ENCODE peak calls at places on chromosomes 13 and 19, in eight cellular contexts. One of them, this sample, is unnamed.
A peak's percentile ranks its signal among the peaks of the same experiment; 100 is the strongest.

GRCh38 chr19:1585243-1585580 is 7.5 kb downstream of the MBD3 start:
- DNase-seq in stimulated activated CD4-positive, alpha-beta T cell treated with anti-CD3 and anti-CD28 coated beads, Interleukin-1b, Interleukin-23, amount 100 ng/mL, for 24 hours: no peak
- DNase-seq in GM12865: no peak
- DNase-seq in type B pancreatic cell: no peak
- DNase-seq in substantia nigra: no peak
- DNase-seq in putamen: no peak
- DNase-seq in transverse colon: no peak
- DNase-seq in stimulated activated naive CD8-positive, alpha-beta T cell treated with anti-CD3 and anti-CD28 coated beads, Interleukin-15, Interleukin-2, amounts not matched to agents 100 U/mL and 50 U/mL, for 24 hours: no peak
- DNase-seq in this sample: no peak

GRCh38 chr19:13738073-13738472 is 26.2 kb upstream of the MRI1 start:
- DNase-seq in transverse colon: no peak
- DNase-seq in stimulated activated naive CD8-positive, alpha-beta T cell treated with anti-CD3 and anti-CD28 coated beads, Interleukin-15, Interleukin-2, amounts not matched to agents 100 U/mL and 50 U/mL, for 24 hours: no peak
- DNase-seq in putamen: no peak
- DNase-seq in substantia nigra: no peak
- DNase-seq in type B pancreatic cell: no peak
- DNase-seq in GM12865: no peak
- DNase-seq in stimulated activated CD4-positive, alpha-beta T cell treated with anti-CD3 and anti-CD28 coated beads, Interleukin-1b, Interleukin-23, amount 100 ng/mL, for 24 hours: no peak
- DNase-seq in this sample: no peak

GRCh38 chr13:113915012-113915763 is 51.3 kb upstream of the GAS6 start:
- DNase-seq in stimulated activated naive CD8-positive, alpha-beta T cell treated with anti-CD3 and anti-CD28 coated beads, Interleukin-15, Interleukin-2, amounts not matched to agents 100 U/mL and 50 U/mL, for 24 hours: no peak
- DNase-seq in putamen: no peak
- DNase-seq in type B pancreatic cell: peak; percentile 49
- DNase-seq in transverse colon: no peak
- DNase-seq in stimulated activated CD4-positive, alpha-beta T cell treated with anti-CD3 and anti-CD28 coated beads, Interleukin-1b, Interleukin-23, amount 100 ng/mL, for 24 hours: no peak
- DNase-seq in substantia nigra: no peak
- DNase-seq in GM12865: no peak
- DNase-seq in this sample: peak; percentile 33

GRCh38 chr19:3176715-3177501 is 1.7 kb upstream of the S1PR4 start:
- DNase-seq in putamen: no peak
- DNase-seq in type B pancreatic cell: peak; percentile 68
- DNase-seq in GM12865: peak; percentile 64
- DNase-seq in transverse colon: peak; percentile 71
- DNase-seq in stimulated activated CD4-positive, alpha-beta T cell treated with anti-CD3 and anti-CD28 coated beads, Interleukin-1b, Interleukin-23, amount 100 ng/mL, for 24 hours: peak; percentile 64
- DNase-seq in substantia nigra: no peak
- DNase-seq in stimulated activated naive CD8-positive, alpha-beta T cell treated with anti-CD3 and anti-CD28 coated beads, Interleukin-15, Interleukin-2, amounts not matched to agents 100 U/mL and 50 U/mL, for 24 hours: peak; percentile 79
- DNase-seq in this sample: peak; percentile 32

GRCh38 chr13:60482012-60482411 is 85.0 kb downstream of the TDRD3 start:
- DNase-seq in stimulated activated naive CD8-positive, alpha-beta T cell treated with anti-CD3 and anti-CD28 coated beads, Interleukin-15, Interleukin-2, amounts not matched to agents 100 U/mL and 50 U/mL, for 24 hours: no peak
- DNase-seq in substantia nigra: no peak
- DNase-seq in transverse colon: no peak
- DNase-seq in type B pancreatic cell: no peak
- DNase-seq in GM12865: no peak
- DNase-seq in putamen: no peak
- DNase-seq in stimulated activated CD4-positive, alpha-beta T cell treated with anti-CD3 and anti-CD28 coated beads, Interleukin-1b, Interleukin-23, amount 100 ng/mL, for 24 hours: no peak
- DNase-seq in this sample: no peak

GRCh38 chr13:93364166-93364565 is 137.6 kb downstream of the GPC6 start:
- DNase-seq in GM12865: no peak
- DNase-seq in substantia nigra: no peak
- DNase-seq in stimulated activated CD4-positive, alpha-beta T cell treated with anti-CD3 and anti-CD28 coated beads, Interleukin-1b, Interleukin-23, amount 100 ng/mL, for 24 hours: no peak
- DNase-seq in putamen: no peak
- DNase-seq in type B pancreatic cell: no peak
- DNase-seq in transverse colon: no peak
- DNase-seq in stimulated activated naive CD8-positive, alpha-beta T cell treated with anti-CD3 and anti-CD28 coated beads, Interleukin-15, Interleukin-2, amounts not matched to agents 100 U/mL and 50 U/mL, for 24 hours: no peak
- DNase-seq in this sample: no peak

GRCh38 chr19:16661480-16662034 is 618 bp downstream of the TMEM38A start:
- DNase-seq in stimulated activated CD4-positive, alpha-beta T cell treated with anti-CD3 and anti-CD28 coated beads, Interleukin-1b, Interleukin-23, amount 100 ng/mL, for 24 hours: no peak
- DNase-seq in putamen: peak; percentile 46
- DNase-seq in GM12865: peak; percentile 87
- DNase-seq in stimulated activated naive CD8-positive, alpha-beta T cell treated with anti-CD3 and anti-CD28 coated beads, Interleukin-15, Interleukin-2, amounts not matched to agents 100 U/mL and 50 U/mL, for 24 hours: peak; percentile 19
- DNase-seq in type B pancreatic cell: no peak
- DNase-seq in substantia nigra: no peak
- DNase-seq in transverse colon: peak; percentile 56
- DNase-seq in this sample: peak; percentile 50

GRCh38 chr19:42528354-42529247 is at the start of gene CEACAM1:
- DNase-seq in transverse colon: peak; percentile 84
- DNase-seq in stimulated activated CD4-positive, alpha-beta T cell treated with anti-CD3 and anti-CD28 coated beads, Interleukin-1b, Interleukin-23, amount 100 ng/mL, for 24 hours: no peak
- DNase-seq in type B pancreatic cell: peak; percentile 63
- DNase-seq in substantia nigra: no peak
- DNase-seq in stimulated activated naive CD8-positive, alpha-beta T cell treated with anti-CD3 and anti-CD28 coated beads, Interleukin-15, Interleukin-2, amounts not matched to agents 100 U/mL and 50 U/mL, for 24 hours: peak; percentile 57
- DNase-seq in GM12865: peak; percentile 64
- DNase-seq in putamen: no peak
- DNase-seq in this sample: peak; percentile 81

GRCh38 chr19:34555447-34555846 is 73.9 kb downstream of the WTIP start:
- DNase-seq in putamen: no peak
- DNase-seq in type B pancreatic cell: no peak
- DNase-seq in GM12865: peak; percentile 9
- DNase-seq in substantia nigra: no peak
- DNase-seq in stimulated activated naive CD8-positive, alpha-beta T cell treated with anti-CD3 and anti-CD28 coated beads, Interleukin-15, Interleukin-2, amounts not matched to agents 100 U/mL and 50 U/mL, for 24 hours: no peak
- DNase-seq in stimulated activated CD4-positive, alpha-beta T cell treated with anti-CD3 and anti-CD28 coated beads, Interleukin-1b, Interleukin-23, amount 100 ng/mL, for 24 hours: no peak
- DNase-seq in transverse colon: no peak
- DNase-seq in this sample: no peak

GRCh38 chr13:106503730-106504129 is 31.7 kb downstream of the EFNB2 start:
- DNase-seq in type B pancreatic cell: no peak
- DNase-seq in stimulated activated naive CD8-positive, alpha-beta T cell treated with anti-CD3 and anti-CD28 coated beads, Interleukin-15, Interleukin-2, amounts not matched to agents 100 U/mL and 50 U/mL, for 24 hours: no peak
- DNase-seq in substantia nigra: no peak
- DNase-seq in stimulated activated CD4-positive, alpha-beta T cell treated with anti-CD3 and anti-CD28 coated beads, Interleukin-1b, Interleukin-23, amount 100 ng/mL, for 24 hours: no peak
- DNase-seq in transverse colon: no peak
- DNase-seq in GM12865: no peak
- DNase-seq in putamen: no peak
- DNase-seq in this sample: no peak

GRCh38 chr19:10104665-10105221 is 1.4 kb upstream of the PPAN start:
- DNase-seq in stimulated activated naive CD8-positive, alpha-beta T cell treated with anti-CD3 and anti-CD28 coated beads, Interleukin-15, Interleukin-2, amounts not matched to agents 100 U/mL and 50 U/mL, for 24 hours: peak; percentile 78
- DNase-seq in stimulated activated CD4-positive, alpha-beta T cell treated with anti-CD3 and anti-CD28 coated beads, Interleukin-1b, Interleukin-23, amount 100 ng/mL, for 24 hours: no peak
- DNase-seq in substantia nigra: no peak
- DNase-seq in transverse colon: peak; percentile 58
- DNase-seq in type B pancreatic cell: no peak
- DNase-seq in GM12865: peak; percentile 98
- DNase-seq in putamen: no peak
- DNase-seq in this sample: peak; percentile 86

GRCh38 chr19:20558011-20558410 is 7.6 kb downstream of the ZNF737 start:
- DNase-seq in substantia nigra: no peak
- DNase-seq in type B pancreatic cell: no peak
- DNase-seq in GM12865: no peak
- DNase-seq in stimulated activated naive CD8-positive, alpha-beta T cell treated with anti-CD3 and anti-CD28 coated beads, Interleukin-15, Interleukin-2, amounts not matched to agents 100 U/mL and 50 U/mL, for 24 hours: no peak
- DNase-seq in putamen: no peak
- DNase-seq in transverse colon: no peak
- DNase-seq in stimulated activated CD4-positive, alpha-beta T cell treated with anti-CD3 and anti-CD28 coated beads, Interleukin-1b, Interleukin-23, amount 100 ng/mL, for 24 hours: no peak
- DNase-seq in this sample: no peak

GRCh38 chr19:49639401-49640112 is 386 bp downstream of the RRAS start:
- DNase-seq in putamen: no peak
- DNase-seq in type B pancreatic cell: no peak
- DNase-seq in transverse colon: peak; percentile 19
- DNase-seq in stimulated activated naive CD8-positive, alpha-beta T cell treated with anti-CD3 and anti-CD28 coated beads, Interleukin-15, Interleukin-2, amounts not matched to agents 100 U/mL and 50 U/mL, for 24 hours: no peak
- DNase-seq in stimulated activated CD4-positive, alpha-beta T cell treated with anti-CD3 and anti-CD28 coated beads, Interleukin-1b, Interleukin-23, amount 100 ng/mL, for 24 hours: no peak
- DNase-seq in GM12865: no peak
- DNase-seq in substantia nigra: no peak
- DNase-seq in this sample: no peak

GRCh38 chr19:18461471-18461870 is 23.5 kb upstream of the ISYNA1 start:
- DNase-seq in type B pancreatic cell: no peak
- DNase-seq in GM12865: no peak
- DNase-seq in stimulated activated naive CD8-positive, alpha-beta T cell treated with anti-CD3 and anti-CD28 coated beads, Interleukin-15, Interleukin-2, amounts not matched to agents 100 U/mL and 50 U/mL, for 24 hours: no peak
- DNase-seq in substantia nigra: no peak
- DNase-seq in transverse colon: no peak
- DNase-seq in stimulated activated CD4-positive, alpha-beta T cell treated with anti-CD3 and anti-CD28 coated beads, Interleukin-1b, Interleukin-23, amount 100 ng/mL, for 24 hours: no peak
- DNase-seq in putamen: no peak
- DNase-seq in this sample: no peak

GRCh38 chr13:99196466-99197256 is 4.0 kb upstream of the UBAC2 start:
- DNase-seq in putamen: no peak
- DNase-seq in stimulated activated naive CD8-positive, alpha-beta T cell treated with anti-CD3 and anti-CD28 coated beads, Interleukin-15, Interleukin-2, amounts not matched to agents 100 U/mL and 50 U/mL, for 24 hours: no peak
- DNase-seq in transverse colon: no peak
- DNase-seq in substantia nigra: no peak
- DNase-seq in GM12865: peak; percentile 35
- DNase-seq in type B pancreatic cell: no peak
- DNase-seq in stimulated activated CD4-positive, alpha-beta T cell treated with anti-CD3 and anti-CD28 coated beads, Interleukin-1b, Interleukin-23, amount 100 ng/mL, for 24 hours: no peak
- DNase-seq in this sample: no peak

GRCh38 chr13:107964356-107964755 is 251.0 kb downstream of the LIG4 start:
- DNase-seq in putamen: no peak
- DNase-seq in GM12865: no peak
- DNase-seq in transverse colon: no peak
- DNase-seq in stimulated activated naive CD8-positive, alpha-beta T cell treated with anti-CD3 and anti-CD28 coated beads, Interleukin-15, Interleukin-2, amounts not matched to agents 100 U/mL and 50 U/mL, for 24 hours: no peak
- DNase-seq in stimulated activated CD4-positive, alpha-beta T cell treated with anti-CD3 and anti-CD28 coated beads, Interleukin-1b, Interleukin-23, amount 100 ng/mL, for 24 hours: no peak
- DNase-seq in type B pancreatic cell: no peak
- DNase-seq in substantia nigra: no peak
- DNase-seq in this sample: no peak

GRCh38 chr13:64855506-64855905 is 2374.6 kb downstream of the PCDH9 start:
- DNase-seq in stimulated activated CD4-positive, alpha-beta T cell treated with anti-CD3 and anti-CD28 coated beads, Interleukin-1b, Interleukin-23, amount 100 ng/mL, for 24 hours: no peak
- DNase-seq in type B pancreatic cell: no peak
- DNase-seq in substantia nigra: no peak
- DNase-seq in transverse colon: no peak
- DNase-seq in GM12865: no peak
- DNase-seq in putamen: no peak
- DNase-seq in stimulated activated naive CD8-positive, alpha-beta T cell treated with anti-CD3 and anti-CD28 coated beads, Interleukin-15, Interleukin-2, amounts not matched to agents 100 U/mL and 50 U/mL, for 24 hours: no peak
- DNase-seq in this sample: no peak

GRCh38 chr19:2282062-2282861 is at the start of gene PEAK3:
- DNase-seq in transverse colon: peak; percentile 79
- DNase-seq in type B pancreatic cell: no peak
- DNase-seq in GM12865: peak; percentile 45
- DNase-seq in stimulated activated CD4-positive, alpha-beta T cell treated with anti-CD3 and anti-CD28 coated beads, Interleukin-1b, Interleukin-23, amount 100 ng/mL, for 24 hours: no peak
- DNase-seq in substantia nigra: no peak
- DNase-seq in putamen: peak; percentile 71
- DNase-seq in stimulated activated naive CD8-positive, alpha-beta T cell treated with anti-CD3 and anti-CD28 coated beads, Interleukin-15, Interleukin-2, amounts not matched to agents 100 U/mL and 50 U/mL, for 24 hours: peak; percentile 57
- DNase-seq in this sample: peak; percentile 94

GRCh38 chr19:2015611-2015950 is at the start of gene BTBD2:
- DNase-seq in stimulated activated CD4-positive, alpha-beta T cell treated with anti-CD3 and anti-CD28 coated beads, Interleukin-1b, Interleukin-23, amount 100 ng/mL, for 24 hours: peak; percentile 30
- DNase-seq in GM12865: peak; percentile 82
- DNase-seq in transverse colon: peak; percentile 70
- DNase-seq in putamen: peak; percentile 87
- DNase-seq in stimulated activated naive CD8-positive, alpha-beta T cell treated with anti-CD3 and anti-CD28 coated beads, Interleukin-15, Interleukin-2, amounts not matched to agents 100 U/mL and 50 U/mL, for 24 hours: peak; percentile 74
- DNase-seq in type B pancreatic cell: no peak
- DNase-seq in substantia nigra: peak; percentile 50
- DNase-seq in this sample: peak; percentile 66

GRCh38 chr19:48400018-48400742 is 6.7 kb downstream of the GRIN2D start:
- DNase-seq in putamen: no peak
- DNase-seq in GM12865: no peak
- DNase-seq in substantia nigra: no peak
- DNase-seq in stimulated activated naive CD8-positive, alpha-beta T cell treated with anti-CD3 and anti-CD28 coated beads, Interleukin-15, Interleukin-2, amounts not matched to agents 100 U/mL and 50 U/mL, for 24 hours: peak; percentile 42
- DNase-seq in stimulated activated CD4-positive, alpha-beta T cell treated with anti-CD3 and anti-CD28 coated beads, Interleukin-1b, Interleukin-23, amount 100 ng/mL, for 24 hours: no peak
- DNase-seq in transverse colon: peak; percentile 60
- DNase-seq in type B pancreatic cell: no peak
- DNase-seq in this sample: no peak

GRCh38 chr19:35476149-35476548 is 14.1 kb downstream of the KRTDAP start:
- DNase-seq in stimulated activated naive CD8-positive, alpha-beta T cell treated with anti-CD3 and anti-CD28 coated beads, Interleukin-15, Interleukin-2, amounts not matched to agents 100 U/mL and 50 U/mL, for 24 hours: peak; percentile 29
- DNase-seq in putamen: no peak
- DNase-seq in transverse colon: no peak
- DNase-seq in GM12865: peak; percentile 26
- DNase-seq in stimulated activated CD4-positive, alpha-beta T cell treated with anti-CD3 and anti-CD28 coated beads, Interleukin-1b, Interleukin-23, amount 100 ng/mL, for 24 hours: no peak
- DNase-seq in type B pancreatic cell: no peak
- DNase-seq in substantia nigra: no peak
- DNase-seq in this sample: no peak

GRCh38 chr13:29594310-29594709 is 1.2 kb downstream of the SLC7A1 start:
- DNase-seq in putamen: no peak
- DNase-seq in stimulated activated CD4-positive, alpha-beta T cell treated with anti-CD3 and anti-CD28 coated beads, Interleukin-1b, Interleukin-23, amount 100 ng/mL, for 24 hours: peak; percentile 9
- DNase-seq in GM12865: peak; percentile 74
- DNase-seq in transverse colon: peak; percentile 60
- DNase-seq in substantia nigra: no peak
- DNase-seq in stimulated activated naive CD8-positive, alpha-beta T cell treated with anti-CD3 and anti-CD28 coated beads, Interleukin-15, Interleukin-2, amounts not matched to agents 100 U/mL and 50 U/mL, for 24 hours: peak; percentile 49
- DNase-seq in type B pancreatic cell: no peak
- DNase-seq in this sample: peak; percentile 34

GRCh38 chr13:101529419-101529818 is 76.9 kb downstream of the ITGBL1 start:
- DNase-seq in type B pancreatic cell: no peak
- DNase-seq in GM12865: peak; percentile 3
- DNase-seq in putamen: no peak
- DNase-seq in stimulated activated CD4-positive, alpha-beta T cell treated with anti-CD3 and anti-CD28 coated beads, Interleukin-1b, Interleukin-23, amount 100 ng/mL, for 24 hours: no peak
- DNase-seq in stimulated activated naive CD8-positive, alpha-beta T cell treated with anti-CD3 and anti-CD28 coated beads, Interleukin-15, Interleukin-2, amounts not matched to agents 100 U/mL and 50 U/mL, for 24 hours: peak; percentile 5
- DNase-seq in substantia nigra: no peak
- DNase-seq in transverse colon: no peak
- DNase-seq in this sample: no peak

GRCh38 chr13:43005460-43006236 is 13.6 kb upstream of the EPSTI1 start:
- DNase-seq in substantia nigra: no peak
- DNase-seq in putamen: no peak
- DNase-seq in stimulated activated CD4-positive, alpha-beta T cell treated with anti-CD3 and anti-CD28 coated beads, Interleukin-1b, Interleukin-23, amount 100 ng/mL, for 24 hours: no peak
- DNase-seq in type B pancreatic cell: no peak
- DNase-seq in transverse colon: no peak
- DNase-seq in GM12865: no peak
- DNase-seq in stimulated activated naive CD8-positive, alpha-beta T cell treated with anti-CD3 and anti-CD28 coated beads, Interleukin-15, Interleukin-2, amounts not matched to agents 100 U/mL and 50 U/mL, for 24 hours: no peak
- DNase-seq in this sample: no peak

GRCh38 chr19:44694184-44694579 is 4.8 kb upstream of the CEACAM16 start:
- DNase-seq in transverse colon: no peak
- DNase-seq in GM12865: peak; percentile 43
- DNase-seq in type B pancreatic cell: no peak
- DNase-seq in substantia nigra: no peak
- DNase-seq in stimulated activated CD4-positive, alpha-beta T cell treated with anti-CD3 and anti-CD28 coated beads, Interleukin-1b, Interleukin-23, amount 100 ng/mL, for 24 hours: no peak
- DNase-seq in putamen: no peak
- DNase-seq in stimulated activated naive CD8-positive, alpha-beta T cell treated with anti-CD3 and anti-CD28 coated beads, Interleukin-15, Interleukin-2, amounts not matched to agents 100 U/mL and 50 U/mL, for 24 hours: peak; percentile 34
- DNase-seq in this sample: no peak

GRCh38 chr19:7188682-7189629 is 105.3 kb downstream of the INSR start:
- DNase-seq in transverse colon: no peak
- DNase-seq in stimulated activated naive CD8-positive, alpha-beta T cell treated with anti-CD3 and anti-CD28 coated beads, Interleukin-15, Interleukin-2, amounts not matched to agents 100 U/mL and 50 U/mL, for 24 hours: no peak
- DNase-seq in putamen: no peak
- DNase-seq in type B pancreatic cell: no peak
- DNase-seq in GM12865: peak; percentile 42
- DNase-seq in substantia nigra: no peak
- DNase-seq in stimulated activated CD4-positive, alpha-beta T cell treated with anti-CD3 and anti-CD28 coated beads, Interleukin-1b, Interleukin-23, amount 100 ng/mL, for 24 hours: no peak
- DNase-seq in this sample: no peak

GRCh38 chr13:92769064-92769463 is 457.5 kb upstream of the GPC6 start:
- DNase-seq in GM12865: no peak
- DNase-seq in stimulated activated naive CD8-positive, alpha-beta T cell treated with anti-CD3 and anti-CD28 coated beads, Interleukin-15, Interleukin-2, amounts not matched to agents 100 U/mL and 50 U/mL, for 24 hours: no peak
- DNase-seq in transverse colon: no peak
- DNase-seq in putamen: no peak
- DNase-seq in substantia nigra: no peak
- DNase-seq in type B pancreatic cell: no peak
- DNase-seq in stimulated activated CD4-positive, alpha-beta T cell treated with anti-CD3 and anti-CD28 coated beads, Interleukin-1b, Interleukin-23, amount 100 ng/mL, for 24 hours: no peak
- DNase-seq in this sample: no peak

GRCh38 chr19:33055718-33056117 is 9.0 kb downstream of the RHPN2 start:
- DNase-seq in stimulated activated naive CD8-positive, alpha-beta T cell treated with anti-CD3 and anti-CD28 coated beads, Interleukin-15, Interleukin-2, amounts not matched to agents 100 U/mL and 50 U/mL, for 24 hours: no peak
- DNase-seq in putamen: no peak
- DNase-seq in stimulated activated CD4-positive, alpha-beta T cell treated with anti-CD3 and anti-CD28 coated beads, Interleukin-1b, Interleukin-23, amount 100 ng/mL, for 24 hours: no peak
- DNase-seq in GM12865: no peak
- DNase-seq in type B pancreatic cell: no peak
- DNase-seq in transverse colon: no peak
- DNase-seq in substantia nigra: no peak
- DNase-seq in this sample: no peak

GRCh38 chr13:77919351-77920294 is 992 bp upstream of the EDNRB start:
- DNase-seq in substantia nigra: no peak
- DNase-seq in stimulated activated CD4-positive, alpha-beta T cell treated with anti-CD3 and anti-CD28 coated beads, Interleukin-1b, Interleukin-23, amount 100 ng/mL, for 24 hours: no peak
- DNase-seq in type B pancreatic cell: no peak
- DNase-seq in transverse colon: peak; percentile 21
- DNase-seq in stimulated activated naive CD8-positive, alpha-beta T cell treated with anti-CD3 and anti-CD28 coated beads, Interleukin-15, Interleukin-2, amounts not matched to agents 100 U/mL and 50 U/mL, for 24 hours: peak; percentile 7
- DNase-seq in GM12865: peak; percentile 18
- DNase-seq in putamen: peak; percentile 31
- DNase-seq in this sample: peak; percentile 52

GRCh38 chr13:114134944-114135610 is 2.7 kb upstream of the RASA3 start:
- DNase-seq in type B pancreatic cell: no peak
- DNase-seq in stimulated activated CD4-positive, alpha-beta T cell treated with anti-CD3 and anti-CD28 coated beads, Interleukin-1b, Interleukin-23, amount 100 ng/mL, for 24 hours: no peak
- DNase-seq in transverse colon: no peak
- DNase-seq in putamen: no peak
- DNase-seq in GM12865: no peak
- DNase-seq in stimulated activated naive CD8-positive, alpha-beta T cell treated with anti-CD3 and anti-CD28 coated beads, Interleukin-15, Interleukin-2, amounts not matched to agents 100 U/mL and 50 U/mL, for 24 hours: no peak
- DNase-seq in substantia nigra: no peak
- DNase-seq in this sample: peak; percentile 20

GRCh38 chr13:37914781-37915391 is 45.3 kb upstream of the TRPC4 start:
- DNase-seq in putamen: no peak
- DNase-seq in substantia nigra: no peak
- DNase-seq in GM12865: no peak
- DNase-seq in stimulated activated naive CD8-positive, alpha-beta T cell treated with anti-CD3 and anti-CD28 coated beads, Interleukin-15, Interleukin-2, amounts not matched to agents 100 U/mL and 50 U/mL, for 24 hours: no peak
- DNase-seq in type B pancreatic cell: no peak
- DNase-seq in transverse colon: no peak
- DNase-seq in stimulated activated CD4-positive, alpha-beta T cell treated with anti-CD3 and anti-CD28 coated beads, Interleukin-1b, Interleukin-23, amount 100 ng/mL, for 24 hours: no peak
- DNase-seq in this sample: no peak

This sample was measured in Peyer's patch.